ENCODE peak calls at places on chromosome 19, in nine cellular contexts. J is NAMALWA, W is NB4, L is B cell, Y is ELR, M is left lobe of liver, H is coronary artery, B is LHCN-M2, G is PC-9. N is an unnamed sample.

GRCh38 chr19:632228-633067 is 889 bp downstream of the POLRMT start:
- DNase-seq in G (peak; percentile 50), W (peak; percentile 67), H (no peak), J (peak; percentile 71), Y (peak; percentile 78), M (no peak), B (peak; percentile 32), L (no peak), N (peak; percentile 29)

GRCh38 chr19:53183146-53183545 is 10.0 kb downstream of the ZNF665 start:
- DNase-seq in H (no peak), Y (peak; percentile 82), M (no peak), G (peak; percentile 19), J (no peak), B (peak; percentile 21), W (no peak), L (no peak), N (peak; percentile 80)

GRCh38 chr19:39211731-39212376 is 7.8 kb upstream of the SYCN start:
- DNase-seq in Y (peak; percentile 19), M (no peak), H (no peak), L (no peak), B (peak; percentile 35), W (no peak), J (no peak), G (no peak), N (peak; percentile 43)

GRCh38 chr19:52622261-52622660 is 15.9 kb downstream of the ZNF83 start:
- DNase-seq in W (no peak), Y (no peak), L (no peak), H (no peak), B (no peak), J (no peak), G (no peak), M (no peak), N (no peak)

GRCh38 chr19:30856376-30856775 is 484.2 kb downstream of the ZNF536 start:
- DNase-seq in M (peak; percentile 19), J (no peak), L (no peak), B (no peak), H (no peak), W (no peak), Y (no peak), G (no peak), N (no peak)

GRCh38 chr19:31334101-31334848 is 15.0 kb downstream of the TSHZ3 start:
- DNase-seq in H (no peak), M (no peak), G (no peak), Y (peak; percentile 72), B (peak; percentile 71), W (no peak), J (no peak), L (no peak), N (no peak)

GRCh38 chr19:56667311-56667870 is 4.2 kb downstream of the ZNF835 start:
- DNase-seq in W (no peak), L (no peak), J (no peak), B (no peak), H (no peak), M (no peak), Y (no peak), G (no peak), N (no peak)

GRCh38 chr19:8638078-8638619 is 7.7 kb downstream of the NFILZ start:
- DNase-seq in M (peak; percentile 80), H (no peak), G (peak; percentile 11), B (no peak), Y (no peak), L (no peak), W (peak; percentile 99), J (no peak), N (peak; percentile 82)

GRCh38 chr19:32743447-32743846 is 23.9 kb downstream of the TDRD12 start:
- DNase-seq in W (no peak), B (no peak), J (no peak), H (no peak), M (no peak), Y (no peak), L (no peak), G (no peak), N (no peak)

GRCh38 chr19:18754501-18754900 is 36.6 kb downstream of the COMP start:
- DNase-seq in L (no peak), J (no peak), W (no peak), H (no peak), B (no peak), Y (no peak), M (no peak), G (no peak), N (no peak)

GRCh38 chr19:35063940-35064818 is 22.7 kb downstream of the HPN start:
- DNase-seq in B (peak; percentile 65), H (no peak), G (no peak), Y (peak; percentile 77), J (peak; percentile 24), M (no peak), W (peak; percentile 8), L (no peak), N (peak; percentile 75)

GRCh38 chr19:49110567-49110966 is 3.6 kb upstream of the LIN7B start:
- DNase-seq in L (no peak), J (no peak), G (no peak), B (peak; percentile 46), W (no peak), H (no peak), Y (peak; percentile 36), M (no peak), N (no peak)

GRCh38 chr19:47374876-47375693 is 26.0 kb downstream of the DHX34 start:
- DNase-seq in M (no peak), W (peak; percentile 26), L (no peak), G (no peak), J (no peak), B (no peak), Y (no peak), H (no peak), N (no peak)

GRCh38 chr19:6769006-6769637 is 1.9 kb upstream of the SH2D3A start:
- DNase-seq in G (no peak), Y (peak; percentile 53), M (no peak), B (no peak), H (no peak), J (no peak), W (peak; percentile 29), L (no peak), N (no peak)

GRCh38 chr19:8578642-8579265 is 1.5 kb upstream of the MYO1F start:
- DNase-seq in G (peak; percentile 63), W (peak; percentile 97), L (peak; percentile 79), Y (peak; percentile 77), J (peak; percentile 81), M (peak; percentile 71), B (peak; percentile 40), H (peak; percentile 80), N (peak; percentile 64)

GRCh38 chr19:7333198-7334118 is 15.3 kb upstream of the ARHGEF18 start:
- DNase-seq in Y (peak; percentile 33), M (no peak), G (no peak), J (no peak), B (no peak), H (no peak), L (no peak), W (no peak), N (no peak)